ENCODE peak calls at places on chromosomes 16 and 17, in four cellular contexts. N is GM23338, X is K562, U is GM12878. Y is an unnamed sample.

GRCh38 chr16:52497067-52497816 is 49.7 kb downstream of the TOX3 start:
- DNase-seq in N (no peak), X (no peak), U (no peak), Y (peak)

GRCh38 chr16:200388-200787 is 20.1 kb downstream of the HBQ1 start:
- DNase-seq in U (no peak), N (no peak), X (no peak), Y (no peak)

GRCh38 chr17:8791910-8792270 is 7.3 kb downstream of the MFSD6L start:
- DNase-seq in U (no peak), X (no peak), N (no peak), Y (no peak)

GRCh38 chr16:79618041-79618711 is 17.6 kb upstream of the MAF start:
- DNase-seq in U (no peak), X (no peak), N (no peak), Y (no peak)

GRCh38 chr16:82031116-82032084 is 3.7 kb upstream of the HSD17B2 start:
- DNase-seq in X (peak), N (peak), U (no peak), Y (peak)

GRCh38 chr16:74709477-74709877 is 8.8 kb upstream of the MLKL start:
- DNase-seq in U (no peak), X (peak), N (peak), Y (peak)

GRCh38 chr17:19579867-19580565 is 46.4 kb downstream of the SLC47A1 start:
- DNase-seq in X (no peak), U (no peak), N (peak), Y (no peak)

GRCh38 chr17:72342582-72343527 is 222.0 kb downstream of the SOX9 start:
- DNase-seq in X (peak), N (peak), U (no peak), Y (no peak)

GRCh38 chr17:71176928-71177443 is 943.8 kb upstream of the SOX9 start:
- DNase-seq in U (no peak), N (no peak), X (no peak), Y (no peak)

GRCh38 chr17:81931557-81932332 is 4.2 kb upstream of the MAFG start:
- DNase-seq in N (no peak), X (no peak), U (no peak), Y (no peak)
- TF ChIP-seq JUNB in N (no peak), X (no peak), U (no peak), Y (no peak)

GRCh38 chr16:27217256-27217655 is 13.9 kb downstream of the KDM8 start:
- DNase-seq in U (no peak), X (peak), N (peak), Y (no peak)
- TF ChIP-seq CREB1 in U (no peak), X (no peak), N (peak), Y (peak)

GRCh38 chr16:87679593-87680271 is 77.4 kb downstream of the JPH3 start:
- DNase-seq in X (no peak), U (no peak), N (no peak), Y (no peak)

GRCh38 chr16:87681990-87682570 is 79.8 kb downstream of the JPH3 start:
- DNase-seq in X (no peak), U (no peak), N (peak), Y (peak)

GRCh38 chr16:87677830-87678229 is 75.5 kb downstream of the JPH3 start:
- DNase-seq in U (no peak), N (no peak), X (no peak), Y (no peak)

GRCh38 chr16:87680272-87680644 is 78.0 kb downstream of the JPH3 start:
- DNase-seq in X (no peak), N (no peak), U (no peak), Y (no peak)

DNA sequence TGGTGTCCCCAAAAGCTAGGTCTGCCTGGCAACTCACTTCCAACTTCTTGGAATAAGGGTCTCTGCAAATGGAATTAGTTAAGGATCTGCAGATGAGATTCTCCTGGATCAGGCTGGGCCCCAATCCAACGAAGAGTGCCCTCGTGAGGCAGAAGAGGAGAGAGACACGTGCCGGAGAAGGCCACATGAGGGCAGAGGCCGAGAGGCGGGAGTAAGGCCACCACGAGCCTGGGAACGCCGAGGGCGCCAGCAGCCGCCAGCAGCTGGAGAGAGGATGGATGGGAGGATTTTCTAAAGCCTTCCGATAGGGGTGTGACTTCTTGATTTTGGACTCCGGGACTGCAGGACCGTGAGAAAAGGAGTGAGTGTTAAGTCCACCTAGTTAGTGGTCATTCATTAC is 76.3 kb downstream of the JPH3 start:
- DNase-seq in N (no peak), U (no peak), X (no peak), Y (peak)
- TF ChIP-seq JUNB in N (no peak), U (no peak), X (no peak), Y (no peak)

DNA sequence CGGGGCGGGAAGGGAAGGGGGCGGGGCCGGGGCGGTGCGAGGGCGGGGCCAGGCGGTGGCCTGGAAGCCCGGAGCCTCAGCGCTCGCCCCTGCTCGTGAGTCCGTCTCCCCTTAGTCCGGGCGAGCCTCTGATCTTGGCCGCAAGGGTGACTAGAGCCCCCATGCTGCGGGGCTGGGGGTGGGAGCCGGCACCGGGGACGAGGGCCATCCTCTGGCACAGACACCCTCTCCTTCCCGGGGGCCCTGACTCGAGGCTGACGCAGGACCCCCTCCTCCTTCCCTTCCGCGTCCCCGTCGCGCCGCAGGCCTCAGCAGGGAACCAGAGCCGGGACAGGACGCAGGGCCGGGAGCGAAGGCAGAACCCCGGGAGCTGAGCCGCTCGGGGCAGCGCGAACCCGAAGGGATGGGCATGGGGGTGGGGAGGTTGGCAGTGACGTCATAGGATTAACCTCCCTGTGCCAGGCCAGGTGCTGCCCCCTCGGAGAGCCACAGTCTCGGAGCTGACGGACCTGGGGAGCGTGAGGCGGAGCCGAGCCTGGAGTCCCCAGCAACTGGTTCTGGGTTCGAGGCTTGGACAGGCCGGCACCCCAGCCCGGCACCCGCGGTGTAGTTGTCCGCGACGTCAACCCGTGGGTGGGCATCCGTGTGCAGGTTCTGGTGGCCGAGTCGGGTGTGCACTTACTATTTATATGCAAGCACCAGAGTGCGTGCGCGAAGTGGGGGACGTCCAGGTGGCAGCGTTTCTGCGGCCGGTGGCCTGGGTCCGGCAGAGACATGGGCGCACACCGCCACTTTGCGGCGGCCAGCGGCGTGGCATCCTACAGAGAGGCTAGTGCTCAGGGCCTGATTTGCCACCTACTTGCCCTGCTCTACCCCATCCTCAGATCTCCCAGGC is 501 bp upstream of the PLCD3 start:
- DNase-seq in X (peak), N (peak), U (no peak), Y (peak)
- TF ChIP-seq CREB1 in X (peak), N (peak), U (peak), Y (peak)

GRCh38 chr17:57400648-57401047 is 144.3 kb downstream of the MSI2 start:
- DNase-seq in U (no peak), N (no peak), X (no peak), Y (no peak)
- TF ChIP-seq JUNB in U (no peak), N (no peak), X (no peak), Y (no peak)

GRCh38 chr17:80008848-80009247 is 26.8 kb downstream of the TBC1D16 start:
- DNase-seq in N (no peak), U (no peak), X (no peak), Y (no peak)

GRCh38 chr17:80007009-80007752 is 28.5 kb downstream of the TBC1D16 start:
- DNase-seq in X (no peak), U (no peak), N (no peak), Y (no peak)

GRCh38 chr17:80006339-80006720 is 29.3 kb downstream of the TBC1D16 start:
- DNase-seq in U (no peak), X (no peak), N (no peak), Y (no peak)

GRCh38 chr17:80008383-80008840 is 27.3 kb downstream of the TBC1D16 start:
- DNase-seq in U (no peak), X (peak), N (peak), Y (peak)

GRCh38 chr17:80007939-80008338 is 27.7 kb downstream of the TBC1D16 start:
- DNase-seq in X (no peak), N (no peak), U (no peak), Y (no peak)
- TF ChIP-seq CREB1 in X (no peak), N (no peak), U (no peak), Y (no peak)

GRCh38 chr17:75318615-75319222 is 29.5 kb upstream of the SLC25A19 start:
- DNase-seq in X (no peak), N (no peak), U (no peak), Y (no peak)
- TF ChIP-seq JUNB in X (no peak), N (no peak), U (no peak), Y (no peak)

Y was measured in HepG2.